ENCODE peak calls at places on chromosome X, in seven cellular contexts. G is H1, F is body of pancreas, B is erythroblast, Q is GM12892, J is uterus, D is IMR-90. O is an unnamed sample.
A peak's percentile ranks its signal among the peaks of the same experiment; 100 is the strongest.

GRCh38 chrX:97766496-97767095 is 882.9 kb downstream of the RPA4 start:
- DNase-seq in Q (no peak), B (no peak), F (no peak), J (no peak), D (no peak), G (no peak), O (no peak)

GRCh38 chrX:123080065-123080464 is 104.0 kb upstream of the GRIA3 start:
- DNase-seq in Q (no peak), B (no peak), D (no peak), G (no peak), F (no peak), J (no peak), O (no peak)

GRCh38 chrX:45295587-45295986 is 94.9 kb upstream of the DIPK2B start:
- DNase-seq in Q (no peak), F (peak; percentile 7), B (no peak), J (no peak), D (peak; percentile 36), G (no peak), O (no peak)

GRCh38 chrX:111133389-111133788 is 37.4 kb downstream of the PAK3 start:
- DNase-seq in F (no peak), B (no peak), G (no peak), D (peak; percentile 16), J (no peak), Q (no peak), O (no peak)

GRCh38 chrX:418927-419729 is 32.4 kb upstream of the PPP2R3B start:
- DNase-seq in J (no peak), B (no peak), D (no peak), Q (no peak), F (no peak), G (no peak), O (no peak)

GRCh38 chrX:45852884-45853283 is 652.2 kb upstream of the DIPK2B start:
- DNase-seq in G (no peak), F (no peak), B (no peak), D (no peak), Q (no peak), J (no peak), O (no peak)

GRCh38 chrX:67290489-67291220 is 253.2 kb upstream of the AR start:
- DNase-seq in G (no peak), Q (no peak), B (no peak), F (no peak), D (no peak), J (no peak), O (no peak)

GRCh38 chrX:45709381-45709780 is 508.7 kb upstream of the DIPK2B start:
- DNase-seq in F (no peak), D (peak; percentile 44), G (no peak), J (no peak), B (no peak), Q (no peak), O (no peak)

GRCh38 chrX:115929480-115929879 is 241.1 kb upstream of the AGTR2 start:
- DNase-seq in Q (no peak), G (no peak), D (no peak), F (no peak), B (no peak), J (no peak), O (no peak)

GRCh38 chrX:145729635-145730034 is 88.0 kb upstream of the SLITRK2 start:
- DNase-seq in G (no peak), Q (no peak), B (no peak), D (no peak), F (no peak), J (no peak), O (no peak)

GRCh38 chrX:13755254-13755653 is 20.7 kb downstream of the OFD1 start:
- DNase-seq in J (no peak), B (no peak), Q (no peak), D (no peak), G (no peak), F (no peak), O (peak; percentile 47)

DNA sequence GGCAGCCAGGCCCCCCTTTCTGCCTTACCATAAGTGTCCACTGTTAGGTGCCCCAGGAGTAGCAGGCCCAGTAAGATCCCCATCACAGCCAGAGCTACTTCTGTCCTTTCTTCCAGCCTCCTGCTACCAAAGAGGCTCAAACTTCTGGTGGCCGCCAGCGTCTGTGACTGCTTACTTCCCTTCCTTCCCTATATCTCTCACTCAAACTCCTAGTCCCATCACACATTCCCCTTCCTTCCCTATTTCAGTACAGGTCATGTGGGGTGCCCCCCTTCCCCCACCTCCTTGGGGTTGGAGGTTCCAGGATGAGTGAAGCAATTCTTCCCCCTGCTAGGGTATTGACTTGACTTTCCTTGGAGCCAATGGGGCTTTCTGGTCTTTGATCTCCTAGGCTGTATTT is at the start of gene VSIG4:
- DNase-seq in G (no peak), F (peak; percentile 40), B (no peak), D (no peak), J (no peak), Q (no peak), O (peak; percentile 48)
- TF ChIP-seq POLR2A in G (no peak), F (peak; percentile 61), B (no peak), D (no peak), J (no peak), Q (no peak), O (no peak)

DNA sequence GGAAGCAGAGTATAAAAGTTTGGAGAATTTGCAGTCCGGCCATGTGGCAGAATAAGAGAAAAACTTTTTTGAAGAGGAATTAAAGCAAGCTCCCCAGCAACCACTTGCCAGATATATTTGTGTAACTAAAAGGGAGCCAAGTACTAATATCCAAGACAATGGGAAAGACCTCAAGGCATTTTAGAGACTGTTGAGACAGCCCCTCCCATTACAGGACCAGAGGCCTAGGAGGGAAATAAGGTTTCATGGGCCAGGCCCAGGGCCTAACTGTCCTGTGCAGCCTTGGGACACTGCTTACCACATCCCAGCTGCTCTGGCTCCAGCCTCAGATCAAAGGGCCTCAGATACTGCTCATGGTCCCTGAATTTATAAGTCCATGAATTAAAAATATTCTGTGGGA is 659.4 kb downstream of the PCDH19 start:
- DNase-seq in B (no peak), J (no peak), G (peak; percentile 0), F (no peak), D (no peak), Q (no peak), O (no peak)
- TF ChIP-seq POLR2A in B (no peak), J (no peak), G (no peak), F (no peak), D (no peak), Q (no peak), O (no peak)

GRCh38 chrX:11759172-11759460 is 1.1 kb downstream of the MSL3 start:
- DNase-seq in J (no peak), D (no peak), B (no peak), Q (no peak), F (no peak), G (no peak), O (no peak)

GRCh38 chrX:11757729-11758399 is at the start of gene MSL3:
- DNase-seq in Q (peak; percentile 48), F (peak; percentile 52), D (peak; percentile 61), G (no peak), J (peak; percentile 63), B (peak; percentile 87), O (peak; percentile 73)

GRCh38 chrX:11757397-11757728 is 674 bp upstream of the MSL3 start:
- DNase-seq in Q (no peak), B (no peak), G (no peak), F (no peak), J (no peak), D (no peak), O (no peak)

GRCh38 chrX:11759461-11760311 is 1.6 kb downstream of the MSL3 start:
- DNase-seq in F (peak; percentile 93), B (peak; percentile 89), J (peak; percentile 76), G (peak; percentile 38), Q (peak; percentile 36), D (peak; percentile 90), O (no peak)

GRCh38 chrX:11758400-11759171 is 549 bp downstream of the MSL3 start:
- DNase-seq in G (no peak), B (peak; percentile 93), Q (peak; percentile 41), F (peak; percentile 89), D (peak; percentile 73), J (peak; percentile 83), O (peak; percentile 93)
- TF ChIP-seq POLR2A in G (no peak), B (no peak), Q (peak; percentile 29), F (peak; percentile 48), D (no peak), J (peak; percentile 39), O (no peak)

GRCh38 chrX:41923257-41923924 is at the start of gene CASK:
- DNase-seq in B (peak; percentile 96), F (peak; percentile 93), J (peak; percentile 93), D (peak; percentile 87), Q (peak; percentile 55), G (peak; percentile 66), O (peak; percentile 88)
- TF ChIP-seq POLR2A in B (peak; percentile 27), F (peak; percentile 66), J (peak; percentile 88), D (no peak), Q (no peak), G (no peak), O (peak; percentile 44)

GRCh38 chrX:74420194-74421035 is 878 bp upstream of the SLC16A2 start:
- DNase-seq in G (peak; percentile 33), J (peak; percentile 83), F (peak; percentile 71), Q (no peak), D (peak; percentile 48), B (no peak), O (peak; percentile 60)
- TF ChIP-seq POLR2A in G (peak; percentile 50), J (peak; percentile 61), F (peak; percentile 21), Q (no peak), D (no peak), B (no peak), O (no peak)

DNA sequence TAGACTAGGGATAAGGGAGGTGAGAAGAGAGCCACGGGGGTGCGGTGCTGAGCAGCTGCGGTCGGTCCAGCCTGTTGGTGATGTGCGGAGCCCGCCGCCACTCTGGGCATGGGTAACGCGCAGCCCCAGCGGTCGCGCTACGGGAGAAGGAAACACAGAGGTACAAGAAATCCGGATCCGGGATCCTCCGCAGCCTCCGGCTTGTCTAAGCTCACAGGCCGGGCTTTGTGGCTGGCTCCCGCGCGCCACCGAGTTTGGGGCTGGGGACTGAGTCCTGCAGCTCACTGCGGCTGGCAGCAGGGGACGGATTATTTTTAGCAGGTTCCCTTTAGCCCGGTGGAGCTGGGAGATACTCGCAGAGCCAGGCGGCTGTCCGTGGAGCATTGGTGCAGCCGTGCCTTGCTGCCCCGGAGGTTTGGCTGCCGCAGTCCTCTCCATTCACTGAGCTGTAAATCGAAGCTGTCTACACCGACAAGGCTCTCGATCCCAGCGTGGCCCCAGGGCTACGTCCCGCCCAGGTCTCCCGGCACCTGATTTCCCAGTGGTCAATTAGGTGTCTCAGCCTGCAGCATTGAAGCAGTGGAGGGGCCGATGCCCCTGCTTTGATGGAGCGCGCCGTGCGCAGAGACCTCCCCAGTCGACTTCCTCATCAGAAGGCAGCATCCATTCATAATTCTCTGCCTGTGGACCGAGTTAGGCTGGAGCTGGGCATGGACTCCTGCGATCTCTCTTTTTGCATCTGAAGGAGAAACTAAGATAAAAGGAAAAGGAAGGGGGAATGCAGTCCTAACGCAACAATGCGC is 81.9 kb upstream of the SCML1 start:
- DNase-seq in G (no peak), B (no peak), J (no peak), Q (no peak), D (peak; percentile 4), F (no peak), O (no peak)
- TF ChIP-seq POLR2A in G (no peak), B (no peak), J (no peak), Q (no peak), D (no peak), F (no peak), O (no peak)

GRCh38 chrX:107676559-107677378 is 48.5 kb downstream of the PRPS1 start:
- DNase-seq in B (peak; percentile 81), F (peak; percentile 86), Q (no peak), D (peak; percentile 84), J (peak; percentile 84), G (no peak), O (peak; percentile 90)
- TF ChIP-seq POLR2A in B (peak; percentile 93), F (peak; percentile 68), Q (no peak), D (peak; percentile 17), J (peak; percentile 74), G (no peak), O (peak; percentile 47)

GRCh38 chrX:153794018-153794896 is at the start of the genes IDH3G and SSR4:
- DNase-seq in J (peak; percentile 93), D (peak; percentile 93), F (peak; percentile 93), B (peak; percentile 97), Q (peak; percentile 96), G (peak; percentile 81), O (peak; percentile 88)
- TF ChIP-seq POLR2A in J (peak; percentile 65), D (peak; percentile 73), F (peak; percentile 75), B (peak; percentile 74), Q (peak; percentile 86), G (peak; percentile 57), O (peak; percentile 8)

O was measured in Peyer's patch.